ENCODE peak calls at places on chromosomes 4 and X, in five cellular contexts. One of them, this sample, is unnamed. For H3K36me3, the result is how much of the 10 kb centered on the place peaks cover.

GRCh38 chr4:1227817-1228216 is 21.1 kb downstream of the CTBP1 start:
- DNase-seq in heart left ventricle: no peak
- DNase-seq in psoas muscle: no peak
- DNase-seq in GM23248: no peak
- DNase-seq in IMR-90: no peak
- DNase-seq in this sample: no peak

GRCh38 chrX:70172226-70172625 is 5.1 kb upstream of the DGAT2L6 start:
- DNase-seq in heart left ventricle: no peak
- DNase-seq in psoas muscle: no peak
- DNase-seq in GM23248: peak
- DNase-seq in IMR-90: peak
- DNase-seq in this sample: peak

GRCh38 chrX:136295380-136295779 is 5.4 kb upstream of the ADGRG4 start:
- DNase-seq in heart left ventricle: no peak
- DNase-seq in psoas muscle: no peak
- DNase-seq in GM23248: no peak
- DNase-seq in IMR-90: no peak
- DNase-seq in this sample: no peak

GRCh38 chr4:55378617-55379467 is 16.9 kb upstream of the TMEM165 start:
- DNase-seq in heart left ventricle: no peak
- DNase-seq in psoas muscle: no peak
- DNase-seq in GM23248: no peak
- DNase-seq in IMR-90: no peak
- DNase-seq in this sample: peak

GRCh38 chrX:40705658-40706312 is 29.6 kb downstream of the MED14 start:
- DNase-seq in heart left ventricle: no peak
- DNase-seq in psoas muscle: no peak
- DNase-seq in GM23248: no peak
- DNase-seq in IMR-90: no peak
- DNase-seq in this sample: no peak

GRCh38 chr4:122842392-122842791 is 15.8 kb downstream of the FGF2 start:
- DNase-seq in heart left ventricle: no peak
- DNase-seq in psoas muscle: no peak
- DNase-seq in GM23248: no peak
- DNase-seq in IMR-90: no peak
- DNase-seq in this sample: no peak

GRCh38 chr4:37693450-37694190 is 7.4 kb upstream of the RELL1 start:
- DNase-seq in heart left ventricle: no peak
- DNase-seq in psoas muscle: no peak
- DNase-seq in GM23248: peak
- DNase-seq in IMR-90: peak
- DNase-seq in this sample: no peak

GRCh38 chr4:29336851-29337250 is 1383.3 kb upstream of the PCDH7 start:
- DNase-seq in heart left ventricle: no peak
- DNase-seq in psoas muscle: no peak
- DNase-seq in GM23248: no peak
- DNase-seq in IMR-90: no peak
- DNase-seq in this sample: no peak

GRCh38 chr4:131613086-131613823 is 1535.8 kb upstream of the PCDH10 start:
- DNase-seq in heart left ventricle: no peak
- DNase-seq in psoas muscle: no peak
- DNase-seq in GM23248: no peak
- DNase-seq in IMR-90: peak
- DNase-seq in this sample: no peak

GRCh38 chrX:44036336-44036735 is 63.1 kb upstream of the NDP start:
- DNase-seq in heart left ventricle: no peak
- DNase-seq in psoas muscle: no peak
- DNase-seq in GM23248: peak
- DNase-seq in IMR-90: peak
- DNase-seq in this sample: peak

GRCh38 chr4:184757810-184758209 is 23.9 kb upstream of the CENPU start:
- DNase-seq in heart left ventricle: no peak
- DNase-seq in psoas muscle: no peak
- DNase-seq in GM23248: no peak
- DNase-seq in IMR-90: no peak
- DNase-seq in this sample: no peak

GRCh38 chr4:144355809-144356757 is 215.6 kb upstream of the GYPA start:
- DNase-seq in heart left ventricle: no peak
- DNase-seq in psoas muscle: no peak
- DNase-seq in GM23248: peak
- DNase-seq in IMR-90: peak
- DNase-seq in this sample: peak

GRCh38 chr4:84691170-84691691 is 108.3 kb downstream of the CDS1 start:
- DNase-seq in heart left ventricle: no peak
- DNase-seq in psoas muscle: no peak
- DNase-seq in GM23248: peak
- DNase-seq in IMR-90: peak
- DNase-seq in this sample: peak

GRCh38 chrX:39967348-39967747 is 130.4 kb downstream of the BCOR start:
- DNase-seq in heart left ventricle: no peak
- DNase-seq in psoas muscle: no peak
- DNase-seq in GM23248: peak
- DNase-seq in IMR-90: peak
- DNase-seq in this sample: no peak

GRCh38 chr4:168856312-168856711 is 153.7 kb downstream of the CBR4 start:
- DNase-seq in heart left ventricle: no peak
- DNase-seq in psoas muscle: no peak
- DNase-seq in GM23248: peak
- DNase-seq in IMR-90: peak
- DNase-seq in this sample: peak

GRCh38 chrX:7711167-7711566 is 131.8 kb upstream of the VCX start:
- DNase-seq in heart left ventricle: no peak
- DNase-seq in psoas muscle: no peak
- DNase-seq in GM23248: peak
- DNase-seq in IMR-90: no peak
- DNase-seq in this sample: no peak

GRCh38 chr4:180767330-180767729 is 1475.9 kb upstream of the TENM3 start:
- DNase-seq in heart left ventricle: no peak
- DNase-seq in psoas muscle: no peak
- DNase-seq in GM23248: no peak
- DNase-seq in IMR-90: no peak
- DNase-seq in this sample: no peak

GRCh38 chrX:72540318-72540717 is 32.3 kb downstream of the HDAC8 start:
- DNase-seq in heart left ventricle: no peak
- DNase-seq in psoas muscle: no peak
- DNase-seq in GM23248: peak
- DNase-seq in IMR-90: peak
- DNase-seq in this sample: no peak

GRCh38 chr4:56086073-56086521 is 137.4 kb downstream of the CEP135 start:
- DNase-seq in heart left ventricle: no peak
- DNase-seq in psoas muscle: no peak
- DNase-seq in GM23248: no peak
- DNase-seq in IMR-90: no peak
- DNase-seq in this sample: no peak

GRCh38 chr4:74374561-74375327 is 9.8 kb downstream of the EREG start:
- DNase-seq in heart left ventricle: no peak
- DNase-seq in psoas muscle: no peak
- DNase-seq in GM23248: peak
- DNase-seq in IMR-90: peak
- DNase-seq in this sample: peak

GRCh38 chrX:38375888-38376287 is 23.5 kb downstream of the OTC start:
- DNase-seq in heart left ventricle: no peak
- DNase-seq in psoas muscle: no peak
- DNase-seq in GM23248: peak
- DNase-seq in IMR-90: no peak
- DNase-seq in this sample: no peak
- H3K4me3 ChIP-seq in heart left ventricle: no peak
- H3K4me3 ChIP-seq in psoas muscle: no peak
- H3K4me3 ChIP-seq in GM23248: no peak
- H3K4me3 ChIP-seq in IMR-90: no peak
- H3K4me3 ChIP-seq in this sample: no peak

GRCh38 chr4:8378101-8378724 is 62.3 kb downstream of the ACOX3 start:
- DNase-seq in heart left ventricle: no peak
- DNase-seq in psoas muscle: no peak
- DNase-seq in GM23248: no peak
- DNase-seq in IMR-90: no peak
- DNase-seq in this sample: no peak
- H3K36me3 ChIP-seq in heart left ventricle: under half
- H3K36me3 ChIP-seq in psoas muscle: under half
- H3K36me3 ChIP-seq in GM23248: under half
- H3K36me3 ChIP-seq in IMR-90: under half
- H3K36me3 ChIP-seq in this sample: under half

DNA sequence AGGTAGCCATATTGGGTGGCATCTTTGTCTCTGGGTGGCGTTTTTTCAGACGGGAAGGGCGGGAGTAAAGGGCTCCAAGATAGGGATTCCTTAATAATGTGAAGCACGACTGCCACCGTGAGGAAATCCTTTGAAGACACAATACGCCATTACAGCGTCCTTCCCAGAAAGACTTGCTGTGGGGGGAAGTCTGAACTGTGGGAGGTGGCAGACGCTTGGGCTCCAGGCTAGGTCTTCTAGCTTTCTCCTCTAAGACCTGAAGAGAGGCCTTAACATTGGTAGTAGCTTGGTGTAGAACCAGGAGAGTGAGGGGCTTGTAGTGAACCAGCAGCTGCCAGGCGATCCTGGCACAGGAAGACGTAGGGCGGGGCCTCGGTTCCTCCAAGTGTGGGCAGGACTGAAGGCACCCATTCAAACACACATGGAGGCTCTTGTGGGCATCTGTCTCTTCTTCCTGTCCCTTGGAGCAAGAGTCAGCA is 197.3 kb downstream of the OR13H1 start:
- DNase-seq in heart left ventricle: peak
- DNase-seq in psoas muscle: peak
- DNase-seq in GM23248: no peak
- DNase-seq in IMR-90: peak
- DNase-seq in this sample: no peak
- H3K4me3 ChIP-seq in heart left ventricle: peak
- H3K4me3 ChIP-seq in psoas muscle: peak
- H3K4me3 ChIP-seq in GM23248: no peak
- H3K4me3 ChIP-seq in IMR-90: peak
- H3K4me3 ChIP-seq in this sample: no peak

GRCh38 chr4:2689114-2689513 is 67.0 kb downstream of the TNIP2 start:
- DNase-seq in heart left ventricle: no peak
- DNase-seq in psoas muscle: no peak
- DNase-seq in GM23248: no peak
- DNase-seq in IMR-90: no peak
- DNase-seq in this sample: no peak
- H3K36me3 ChIP-seq in heart left ventricle: under half
- H3K36me3 ChIP-seq in psoas muscle: half or more
- H3K36me3 ChIP-seq in GM23248: under half
- H3K36me3 ChIP-seq in IMR-90: half or more
- H3K36me3 ChIP-seq in this sample: under half

DNA sequence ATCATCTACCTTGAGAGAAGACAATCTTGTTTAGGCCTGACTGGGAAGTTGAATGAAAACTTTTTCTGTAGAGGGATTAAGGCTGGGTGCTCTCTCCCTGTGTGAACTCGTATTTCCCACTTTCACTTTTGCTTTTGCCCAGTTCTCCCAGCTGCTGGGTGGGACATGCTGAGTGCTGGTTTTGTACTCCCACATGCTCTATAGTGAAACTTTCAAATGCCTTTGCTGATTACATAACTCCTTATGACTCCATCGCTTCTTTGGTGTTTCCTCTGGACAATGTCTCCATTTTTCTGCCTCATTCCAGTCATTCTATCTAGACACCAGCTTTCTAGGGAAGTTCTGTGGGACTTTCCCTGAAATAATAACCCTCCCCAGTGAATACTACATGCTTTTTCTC is 100.5 kb downstream of the CLNK start:
- DNase-seq in heart left ventricle: no peak
- DNase-seq in psoas muscle: no peak
- DNase-seq in GM23248: peak
- DNase-seq in IMR-90: peak
- DNase-seq in this sample: peak
- H3K4me3 ChIP-seq in heart left ventricle: no peak
- H3K4me3 ChIP-seq in psoas muscle: no peak
- H3K4me3 ChIP-seq in GM23248: peak
- H3K4me3 ChIP-seq in IMR-90: peak
- H3K4me3 ChIP-seq in this sample: peak

This sample was measured in MG63.